ENCODE peak calls at places on chromosomes 7 and 10, in seven cellular contexts. One of them, this sample, is unnamed.

GRCh38 chr7:12637819-12638592 is 49.4 kb upstream of the ARL4A start:
- DNase-seq in suprapubic skin: no peak
- DNase-seq in A549: no peak
- DNase-seq in stomach: no peak
- DNase-seq in H1: no peak
- DNase-seq in transverse colon: no peak
- DNase-seq in upper lobe of left lung: no peak
- DNase-seq in this sample: no peak

GRCh38 chr7:130361681-130362080 is 17.1 kb downstream of the CPA5 start:
- DNase-seq in upper lobe of left lung: no peak
- DNase-seq in suprapubic skin: no peak
- DNase-seq in A549: no peak
- DNase-seq in H1: no peak
- DNase-seq in stomach: no peak
- DNase-seq in transverse colon: no peak
- DNase-seq in this sample: no peak

GRCh38 chr10:98994030-98994429 is 241.6 kb downstream of the HPSE2 start:
- DNase-seq in H1: no peak
- DNase-seq in A549: no peak
- DNase-seq in transverse colon: no peak
- DNase-seq in stomach: no peak
- DNase-seq in upper lobe of left lung: no peak
- DNase-seq in suprapubic skin: no peak
- DNase-seq in this sample: no peak

GRCh38 chr7:81871606-81872265 is 101.9 kb upstream of the HGF start:
- DNase-seq in stomach: no peak
- DNase-seq in A549: no peak
- DNase-seq in suprapubic skin: no peak
- DNase-seq in upper lobe of left lung: no peak
- DNase-seq in transverse colon: no peak
- DNase-seq in H1: no peak
- DNase-seq in this sample: no peak

GRCh38 chr10:83333566-83333965 is 805.7 kb upstream of the GHITM start:
- DNase-seq in H1: no peak
- DNase-seq in suprapubic skin: no peak
- DNase-seq in upper lobe of left lung: no peak
- DNase-seq in A549: no peak
- DNase-seq in transverse colon: no peak
- DNase-seq in stomach: no peak
- DNase-seq in this sample: no peak

GRCh38 chr10:17210361-17210760 is 8.9 kb upstream of the TRDMT1 start:
- DNase-seq in stomach: no peak
- DNase-seq in H1: no peak
- DNase-seq in A549: no peak
- DNase-seq in upper lobe of left lung: no peak
- DNase-seq in suprapubic skin: no peak
- DNase-seq in transverse colon: no peak
- DNase-seq in this sample: no peak

GRCh38 chr10:92384741-92385140 is 93.8 kb downstream of the MARCHF5 start:
- DNase-seq in transverse colon: no peak
- DNase-seq in A549: no peak
- DNase-seq in suprapubic skin: no peak
- DNase-seq in stomach: no peak
- DNase-seq in H1: no peak
- DNase-seq in upper lobe of left lung: no peak
- DNase-seq in this sample: no peak

GRCh38 chr10:74021248-74022055 is 23.5 kb downstream of the VCL start:
- DNase-seq in A549: no peak
- DNase-seq in stomach: no peak
- DNase-seq in H1: no peak
- DNase-seq in upper lobe of left lung: no peak
- DNase-seq in suprapubic skin: no peak
- DNase-seq in transverse colon: no peak
- DNase-seq in this sample: no peak

GRCh38 chr10:88254091-88254490 is 329.0 kb downstream of the RNLS start:
- DNase-seq in stomach: no peak
- DNase-seq in H1: no peak
- DNase-seq in upper lobe of left lung: no peak
- DNase-seq in A549: peak
- DNase-seq in suprapubic skin: no peak
- DNase-seq in transverse colon: no peak
- DNase-seq in this sample: no peak

GRCh38 chr10:58577394-58577793 is 64.7 kb downstream of the BICC1 start:
- DNase-seq in upper lobe of left lung: no peak
- DNase-seq in suprapubic skin: no peak
- DNase-seq in A549: no peak
- DNase-seq in H1: no peak
- DNase-seq in transverse colon: no peak
- DNase-seq in stomach: no peak
- DNase-seq in this sample: no peak

GRCh38 chr7:77327932-77328628 is 88.1 kb downstream of the GSAP start:
- DNase-seq in upper lobe of left lung: peak
- DNase-seq in transverse colon: no peak
- DNase-seq in suprapubic skin: no peak
- DNase-seq in H1: no peak
- DNase-seq in A549: no peak
- DNase-seq in stomach: no peak
- DNase-seq in this sample: no peak

GRCh38 chr10:73655257-73655989 is 406 bp downstream of the SYNPO2L start:
- DNase-seq in suprapubic skin: no peak
- DNase-seq in stomach: no peak
- DNase-seq in transverse colon: peak
- DNase-seq in A549: no peak
- DNase-seq in upper lobe of left lung: no peak
- DNase-seq in H1: no peak
- DNase-seq in this sample: no peak

GRCh38 chr10:95290801-95291633 is at the start of gene PDLIM1:
- DNase-seq in upper lobe of left lung: peak
- DNase-seq in transverse colon: peak
- DNase-seq in suprapubic skin: peak
- DNase-seq in H1: no peak
- DNase-seq in A549: peak
- DNase-seq in stomach: peak
- DNase-seq in this sample: no peak

GRCh38 chr10:130929422-130930325 is 381.8 kb downstream of the TCERG1L start:
- DNase-seq in A549: no peak
- DNase-seq in transverse colon: no peak
- DNase-seq in suprapubic skin: no peak
- DNase-seq in H1: no peak
- DNase-seq in upper lobe of left lung: no peak
- DNase-seq in stomach: no peak
- DNase-seq in this sample: no peak

GRCh38 chr10:100882251-100882643 is 30.5 kb upstream of the SLF2 start:
- DNase-seq in stomach: no peak
- DNase-seq in transverse colon: no peak
- DNase-seq in upper lobe of left lung: no peak
- DNase-seq in A549: no peak
- DNase-seq in H1: no peak
- DNase-seq in suprapubic skin: no peak
- DNase-seq in this sample: no peak

GRCh38 chr7:44066494-44067063 is 1.2 kb upstream of the PGAM2 start:
- DNase-seq in H1: no peak
- DNase-seq in stomach: no peak
- DNase-seq in A549: no peak
- DNase-seq in transverse colon: peak
- DNase-seq in upper lobe of left lung: peak
- DNase-seq in suprapubic skin: peak
- DNase-seq in this sample: no peak

GRCh38 chr7:44066111-44066460 is 719 bp upstream of the PGAM2 start:
- DNase-seq in stomach: no peak
- DNase-seq in transverse colon: no peak
- DNase-seq in A549: no peak
- DNase-seq in upper lobe of left lung: no peak
- DNase-seq in H1: no peak
- DNase-seq in suprapubic skin: peak
- DNase-seq in this sample: no peak

GRCh38 chr7:44063894-44064651 is 1.3 kb downstream of the PGAM2 start:
- DNase-seq in transverse colon: peak
- DNase-seq in A549: no peak
- DNase-seq in stomach: no peak
- DNase-seq in suprapubic skin: peak
- DNase-seq in upper lobe of left lung: peak
- DNase-seq in H1: no peak
- DNase-seq in this sample: no peak

GRCh38 chr7:44064791-44065430 is 456 bp downstream of the PGAM2 start:
- DNase-seq in transverse colon: peak
- DNase-seq in H1: no peak
- DNase-seq in stomach: no peak
- DNase-seq in A549: no peak
- DNase-seq in suprapubic skin: peak
- DNase-seq in upper lobe of left lung: no peak
- DNase-seq in this sample: no peak

DNA sequence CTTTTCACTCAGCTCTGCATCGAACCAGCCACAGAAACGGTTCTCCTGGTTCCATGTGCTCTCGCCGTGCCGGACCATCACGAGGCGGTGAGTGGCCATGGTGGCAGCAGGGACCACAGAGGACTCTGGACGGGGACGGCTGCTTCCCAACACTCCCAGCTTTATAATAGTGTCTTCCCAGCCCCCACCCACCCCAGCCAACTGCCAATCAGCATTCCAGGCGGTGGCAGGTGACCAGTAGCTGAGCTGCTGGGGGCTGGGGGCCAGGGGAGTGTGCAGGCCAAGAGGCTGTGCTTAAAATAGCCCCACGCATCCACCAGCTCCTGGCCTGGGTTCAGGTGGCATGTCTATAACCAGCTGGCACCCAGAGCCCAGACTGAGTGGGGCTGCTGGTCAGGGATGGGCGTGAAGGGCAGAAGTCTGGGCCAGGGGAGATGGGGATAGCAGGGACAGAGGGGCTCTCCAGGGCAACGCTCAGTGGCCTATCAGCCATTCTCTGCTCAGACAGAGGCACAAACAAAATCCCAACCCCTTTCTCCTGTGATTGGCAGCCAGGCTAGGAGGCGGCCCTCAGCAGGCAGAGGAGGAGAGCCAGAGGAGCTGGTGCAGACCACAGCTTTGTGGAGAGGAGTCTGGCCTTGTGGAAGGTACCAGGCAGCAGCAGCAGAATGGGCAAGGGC is at the start of gene PGAM2:
- DNase-seq in H1: no peak
- DNase-seq in A549: no peak
- DNase-seq in suprapubic skin: no peak
- DNase-seq in upper lobe of left lung: peak
- DNase-seq in transverse colon: peak
- DNase-seq in stomach: no peak
- DNase-seq in this sample: no peak
- TF ChIP-seq POLR2A in H1: no peak
- TF ChIP-seq POLR2A in A549: peak
- TF ChIP-seq POLR2A in suprapubic skin: no peak
- TF ChIP-seq POLR2A in upper lobe of left lung: no peak
- TF ChIP-seq POLR2A in transverse colon: peak
- TF ChIP-seq POLR2A in stomach: no peak
- TF ChIP-seq POLR2A in this sample: no peak

GRCh38 chr10:43380610-43381222 is 9.3 kb downstream of the FXYD4 start:
- DNase-seq in H1: no peak
- DNase-seq in upper lobe of left lung: no peak
- DNase-seq in transverse colon: no peak
- DNase-seq in suprapubic skin: no peak
- DNase-seq in A549: peak
- DNase-seq in stomach: no peak
- DNase-seq in this sample: no peak
- TF ChIP-seq EP300 in H1: no peak
- TF ChIP-seq EP300 in upper lobe of left lung: no peak
- TF ChIP-seq EP300 in transverse colon: no peak
- TF ChIP-seq EP300 in suprapubic skin: no peak
- TF ChIP-seq EP300 in A549: no peak
- TF ChIP-seq EP300 in stomach: no peak
- TF ChIP-seq EP300 in this sample: no peak

DNA sequence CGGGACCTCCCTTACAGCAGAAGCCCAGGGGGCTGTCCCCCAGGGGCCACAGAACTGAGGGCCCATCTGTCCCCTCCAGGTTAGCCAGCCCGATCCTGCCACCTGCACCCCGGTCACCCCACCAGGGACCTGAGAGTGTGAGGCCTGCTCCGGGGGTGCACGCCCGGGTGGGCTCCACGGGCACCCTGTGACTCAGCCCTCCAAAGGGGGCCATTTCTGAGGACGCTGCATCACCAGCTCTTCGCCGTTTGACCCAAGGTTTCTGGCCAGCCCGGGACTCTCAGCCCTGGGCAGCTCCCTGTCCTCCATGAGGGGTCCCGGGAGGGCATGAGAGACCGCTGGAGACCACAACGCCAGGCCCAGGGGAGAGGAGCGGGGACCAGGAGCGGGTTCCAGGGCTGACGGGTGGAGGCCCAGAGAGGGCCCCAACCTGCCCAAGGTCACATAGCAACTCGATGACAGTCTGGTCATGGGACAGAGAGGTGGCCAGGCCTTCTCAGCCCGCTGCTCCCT is 79.3 kb downstream of the ELFN1 start:
- DNase-seq in H1: no peak
- DNase-seq in transverse colon: no peak
- DNase-seq in stomach: no peak
- DNase-seq in upper lobe of left lung: no peak
- DNase-seq in suprapubic skin: no peak
- DNase-seq in A549: no peak
- DNase-seq in this sample: no peak
- H3K27ac ChIP-seq in H1: no peak
- H3K27ac ChIP-seq in transverse colon: no peak
- H3K27ac ChIP-seq in stomach: no peak
- H3K27ac ChIP-seq in upper lobe of left lung: no peak
- H3K27ac ChIP-seq in suprapubic skin: no peak
- H3K27ac ChIP-seq in A549: no peak
- H3K27ac ChIP-seq in this sample: no peak

GRCh38 chr10:22702348-22702747 is 12.0 kb downstream of the PIP4K2A start:
- DNase-seq in A549: no peak
- DNase-seq in transverse colon: no peak
- DNase-seq in H1: no peak
- DNase-seq in stomach: peak
- DNase-seq in suprapubic skin: no peak
- DNase-seq in upper lobe of left lung: no peak
- DNase-seq in this sample: no peak

GRCh38 chr10:22701132-22701851 is 13.1 kb downstream of the PIP4K2A start:
- DNase-seq in transverse colon: no peak
- DNase-seq in upper lobe of left lung: no peak
- DNase-seq in stomach: no peak
- DNase-seq in A549: no peak
- DNase-seq in suprapubic skin: no peak
- DNase-seq in H1: no peak
- DNase-seq in this sample: no peak

GRCh38 chr10:22699976-22700375 is 14.4 kb downstream of the PIP4K2A start:
- DNase-seq in upper lobe of left lung: no peak
- DNase-seq in suprapubic skin: no peak
- DNase-seq in A549: no peak
- DNase-seq in transverse colon: no peak
- DNase-seq in stomach: peak
- DNase-seq in H1: no peak
- DNase-seq in this sample: no peak

GRCh38 chr10:22697799-22698198 is 16.6 kb downstream of the PIP4K2A start:
- DNase-seq in suprapubic skin: no peak
- DNase-seq in H1: no peak
- DNase-seq in upper lobe of left lung: no peak
- DNase-seq in A549: no peak
- DNase-seq in transverse colon: no peak
- DNase-seq in stomach: no peak
- DNase-seq in this sample: no peak

DNA sequence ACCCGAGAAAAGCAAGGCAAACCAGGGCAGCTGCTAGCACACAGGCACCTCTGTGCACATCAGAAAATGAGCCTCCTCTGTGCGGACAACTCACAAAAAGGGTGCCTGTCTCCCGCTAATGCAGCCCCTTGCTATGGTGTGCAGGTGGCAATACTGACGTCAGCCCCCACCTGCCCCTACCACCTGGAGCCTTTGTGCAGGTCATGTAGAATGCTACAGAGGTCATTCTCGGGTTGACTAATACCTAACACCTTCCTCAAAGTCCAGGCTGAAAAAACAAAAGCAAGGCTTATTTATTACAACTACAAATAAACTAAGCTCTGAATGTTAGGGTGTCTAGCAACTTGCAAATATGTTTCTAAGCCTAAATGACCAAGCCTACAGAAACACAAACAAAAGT is 13.9 kb downstream of the PIP4K2A start:
- DNase-seq in H1: no peak
- DNase-seq in transverse colon: no peak
- DNase-seq in stomach: no peak
- DNase-seq in upper lobe of left lung: no peak
- DNase-seq in suprapubic skin: no peak
- DNase-seq in A549: no peak
- DNase-seq in this sample: no peak
- TF ChIP-seq POLR2A in H1: no peak
- TF ChIP-seq POLR2A in transverse colon: no peak
- TF ChIP-seq POLR2A in stomach: no peak
- TF ChIP-seq POLR2A in upper lobe of left lung: no peak
- TF ChIP-seq POLR2A in suprapubic skin: no peak
- TF ChIP-seq POLR2A in A549: no peak
- TF ChIP-seq POLR2A in this sample: no peak

This sample was measured in tibial nerve.